ENCODE peak calls at places on chromosome 2, in six cellular contexts. P is HepG2, B is HCT116, D is H1, K is K562, S is GM12878. F is an unnamed sample. For H3K4me1, the result is how much of the 10 kb centered on the place peaks cover.

GRCh38 chr2:88090446-88091283 is 23.0 kb downstream of the SMYD1 start:
- DNase-seq in D (no peak), K (no peak), S (no peak), P (no peak), B (no peak), F (no peak)

GRCh38 chr2:88638743-88639142 is 11.5 kb upstream of the EIF2AK3 start:
- DNase-seq in S (no peak), K (no peak), D (no peak), P (no peak), B (no peak), F (no peak)

GRCh38 chr2:95552911-95553310 is 38.9 kb upstream of the TRIM43 start:
- DNase-seq in P (no peak), S (no peak), B (no peak), D (no peak), K (peak), F (no peak)

GRCh38 chr2:19187323-19188020 is 171.0 kb downstream of the OSR1 start:
- DNase-seq in B (peak), K (no peak), S (no peak), P (no peak), D (no peak), F (no peak)

GRCh38 chr2:180938419-180938818 is 42.0 kb upstream of the UBE2E3 start:
- DNase-seq in S (no peak), P (no peak), B (no peak), D (no peak), K (no peak), F (no peak)

GRCh38 chr2:64987001-64987962 is 1.9 kb upstream of the SLC1A4 start:
- DNase-seq in S (peak), K (peak), D (no peak), P (peak), B (no peak), F (no peak)

GRCh38 chr2:30628341-30628740 is 178.9 kb downstream of the CAPN13 start:
- DNase-seq in D (no peak), K (no peak), B (no peak), S (no peak), P (no peak), F (no peak)

GRCh38 chr2:21194828-21195227 is 71.1 kb downstream of the TDRD15 start:
- DNase-seq in S (no peak), P (no peak), B (no peak), D (no peak), K (no peak), F (no peak)

GRCh38 chr2:74944987-74945782 is 13.3 kb upstream of the POLE4 start:
- DNase-seq in B (no peak), P (no peak), S (peak), D (no peak), K (no peak), F (no peak)

GRCh38 chr2:193907561-193907960 is 1712.8 kb upstream of the TMEFF2 start:
- DNase-seq in P (no peak), S (no peak), K (no peak), D (no peak), B (no peak), F (no peak)

GRCh38 chr2:128595763-128596452 is 277.2 kb upstream of the HS6ST1 start:
- DNase-seq in B (no peak), S (no peak), K (no peak), D (no peak), P (no peak), F (no peak)

GRCh38 chr2:83224591-83224990 is 1234.5 kb downstream of the SUCLG1 start:
- DNase-seq in D (no peak), K (no peak), S (no peak), P (no peak), B (no peak), F (no peak)

GRCh38 chr2:8500124-8501054 is 181.5 kb upstream of the ID2 start:
- DNase-seq in S (no peak), D (no peak), K (no peak), B (no peak), P (peak), F (no peak)

GRCh38 chr2:170073288-170073687 is 104.7 kb upstream of the MYO3B start:
- DNase-seq in S (no peak), K (no peak), B (no peak), P (no peak), D (no peak), F (no peak)

GRCh38 chr2:238785528-238785860 is 62.4 kb upstream of the TWIST2 start:
- DNase-seq in S (no peak), D (no peak), B (no peak), P (no peak), K (no peak), F (no peak)

GRCh38 chr2:48531141-48531648 is 1.2 kb downstream of the STON1 start:
- DNase-seq in S (no peak), P (peak), K (no peak), D (no peak), B (no peak), F (peak)

GRCh38 chr2:172438064-172438421 is 10.7 kb downstream of the ITGA6 start:
- DNase-seq in D (no peak), B (no peak), P (no peak), K (no peak), S (no peak), F (no peak)

GRCh38 chr2:12059616-12060441 is 313.4 kb downstream of the LPIN1 start:
- DNase-seq in B (no peak), P (no peak), S (no peak), D (no peak), K (peak), F (no peak)

GRCh38 chr2:19078709-19079108 is 279.7 kb downstream of the OSR1 start:
- DNase-seq in B (no peak), K (no peak), D (no peak), P (no peak), S (no peak), F (no peak)

GRCh38 chr2:239078128-239078924 is 230.4 kb downstream of the TWIST2 start:
- DNase-seq in D (no peak), B (no peak), S (no peak), P (no peak), K (no peak), F (no peak)

GRCh38 chr2:141021109-141021508 is 1109.7 kb downstream of the LRP1B start:
- DNase-seq in S (no peak), K (no peak), B (no peak), P (no peak), D (no peak), F (no peak)

GRCh38 chr2:74250189-74250631 is 51.8 kb downstream of the MTHFD2 start:
- DNase-seq in S (peak), B (peak), K (peak), D (peak), P (peak), F (peak)

GRCh38 chr2:18690342-18690741 is 101.0 kb upstream of the NT5C1B start:
- DNase-seq in D (peak), K (no peak), S (no peak), B (peak), P (no peak), F (peak)

GRCh38 chr2:206647985-206648384 is 5.7 kb downstream of the FAM237A start:
- DNase-seq in K (no peak), P (no peak), D (no peak), B (no peak), S (no peak), F (no peak)

GRCh38 chr2:20576598-20577115 is 74.2 kb downstream of the HS1BP3 start:
- DNase-seq in D (no peak), S (peak), P (no peak), K (peak), B (no peak), F (no peak)

GRCh38 chr2:186572705-186573104 is 17.2 kb upstream of the ITGAV start:
- DNase-seq in S (no peak), B (no peak), K (no peak), P (no peak), D (no peak), F (no peak)

GRCh38 chr2:195322324-195322723 is 334.7 kb upstream of the SLC39A10 start:
- DNase-seq in K (peak), D (no peak), B (no peak), S (no peak), P (no peak), F (no peak)

GRCh38 chr2:164796999-164797398 is 44.6 kb downstream of the COBLL1 start:
- DNase-seq in P (no peak), S (no peak), K (no peak), D (no peak), B (no peak), F (no peak)

GRCh38 chr2:126264625-126265024 is 391.3 kb upstream of the GYPC start:
- DNase-seq in B (no peak), K (no peak), P (no peak), D (no peak), S (no peak), F (no peak)

GRCh38 chr2:121532347-121532766 is 1.7 kb downstream of the RNU4ATAC start:
- DNase-seq in P (peak), B (no peak), S (no peak), D (no peak), K (peak), F (no peak)

GRCh38 chr2:231199219-231199618 is 788 bp downstream of the ARMC9 start:
- DNase-seq in P (no peak), B (no peak), D (no peak), K (no peak), S (no peak), F (no peak)

GRCh38 chr2:71588497-71588896 is 135.1 kb downstream of the DYSF start:
- DNase-seq in B (no peak), D (no peak), P (no peak), S (no peak), K (no peak), F (no peak)

GRCh38 chr2:144290276-144290675 is 229.6 kb downstream of the ZEB2 start:
- DNase-seq in K (no peak), S (no peak), D (no peak), B (no peak), P (no peak), F (no peak)

GRCh38 chr2:157627594-157628281 is 926 bp downstream of the ACVR1C start:
- DNase-seq in S (no peak), P (no peak), K (no peak), B (no peak), D (no peak), F (no peak)

GRCh38 chr2:213119061-213119809 is 32.2 kb downstream of the IKZF2 start:
- DNase-seq in K (no peak), S (peak), D (no peak), P (no peak), B (no peak), F (no peak)

GRCh38 chr2:233997726-233998125 is 52.8 kb upstream of the SPP2 start:
- DNase-seq in B (no peak), P (no peak), D (peak), S (no peak), K (no peak), F (no peak)

GRCh38 chr2:149410701-149411484 is 80.5 kb downstream of the LYPD6 start:
- DNase-seq in B (no peak), D (no peak), P (no peak), S (no peak), K (no peak), F (no peak)

DNA sequence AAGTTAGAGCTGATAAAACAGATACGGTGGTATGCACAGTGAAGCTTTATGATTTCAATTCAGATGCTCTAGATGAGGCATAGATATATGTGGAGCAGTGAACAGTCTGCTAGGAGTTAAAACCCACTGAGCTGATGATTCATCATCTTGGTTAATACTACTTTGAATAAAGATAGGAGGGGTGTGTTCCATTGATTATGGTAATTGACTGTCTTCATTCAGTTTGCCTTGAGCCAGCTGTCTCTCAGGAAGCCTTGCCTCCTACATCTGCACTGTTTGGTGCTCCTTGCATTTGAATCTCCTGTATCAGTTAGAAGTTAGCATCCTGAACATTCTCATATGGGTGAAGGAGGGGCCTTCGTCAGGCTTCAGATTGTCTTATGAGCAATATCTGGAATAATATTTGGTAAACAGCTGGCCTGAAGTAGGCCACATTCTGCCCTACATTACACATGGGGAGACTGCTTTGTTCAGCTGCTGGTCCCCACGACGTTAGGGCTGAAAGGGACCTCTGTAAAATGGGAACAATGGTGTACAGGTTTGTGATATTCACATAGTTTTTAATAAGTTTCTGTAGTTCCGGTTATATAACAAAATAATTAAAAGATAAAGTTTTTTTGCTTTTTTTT is 13.3 kb downstream of the MAP4K4 start:
- DNase-seq in S (no peak), B (no peak), D (no peak), P (no peak), K (peak), F (no peak)
- H3K4me3 ChIP-seq in S (no peak), B (no peak), D (no peak), P (no peak), K (no peak), F (no peak)

GRCh38 chr2:36693825-36694224 is 2.7 kb upstream of the VIT start:
- DNase-seq in K (no peak), D (no peak), P (no peak), B (no peak), S (no peak), F (no peak)

GRCh38 chr2:36697424-36698066 is 1.0 kb downstream of the VIT start:
- DNase-seq in B (no peak), P (no peak), D (no peak), S (no peak), K (no peak), F (no peak)

GRCh38 chr2:36698978-36699377 is 2.5 kb downstream of the VIT start:
- DNase-seq in D (no peak), K (no peak), B (no peak), S (no peak), P (no peak), F (no peak)

GRCh38 chr2:36695746-36696415 is 626 bp upstream of the VIT start:
- DNase-seq in K (no peak), D (no peak), P (no peak), S (no peak), B (no peak), F (no peak)

DNA sequence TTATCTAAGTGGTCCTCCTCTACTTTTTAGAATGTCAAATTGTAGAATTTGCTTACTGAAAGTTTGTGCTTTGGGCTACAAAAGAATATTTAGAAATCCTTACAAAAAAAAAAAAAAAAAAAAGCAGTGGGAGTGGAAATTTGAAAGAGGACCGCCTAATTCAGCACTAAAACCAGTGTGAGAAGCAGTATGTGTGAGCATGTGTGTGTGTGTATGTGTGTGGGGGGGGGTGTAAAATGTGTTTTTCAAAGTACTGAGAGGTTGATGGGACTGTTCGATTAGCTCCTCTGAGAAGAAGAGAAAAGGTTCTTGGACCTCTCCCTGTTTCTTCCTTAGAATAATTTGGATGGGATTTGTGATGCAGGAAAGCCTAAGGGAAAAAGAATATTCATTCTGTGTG is at the start of gene VIT:
- DNase-seq in B (no peak), K (no peak), D (no peak), S (no peak), P (no peak), F (no peak)
- TF ChIP-seq ZNF274 in B (no peak), K (no peak), D (no peak), S (no peak), P (no peak), F (no peak)

DNA sequence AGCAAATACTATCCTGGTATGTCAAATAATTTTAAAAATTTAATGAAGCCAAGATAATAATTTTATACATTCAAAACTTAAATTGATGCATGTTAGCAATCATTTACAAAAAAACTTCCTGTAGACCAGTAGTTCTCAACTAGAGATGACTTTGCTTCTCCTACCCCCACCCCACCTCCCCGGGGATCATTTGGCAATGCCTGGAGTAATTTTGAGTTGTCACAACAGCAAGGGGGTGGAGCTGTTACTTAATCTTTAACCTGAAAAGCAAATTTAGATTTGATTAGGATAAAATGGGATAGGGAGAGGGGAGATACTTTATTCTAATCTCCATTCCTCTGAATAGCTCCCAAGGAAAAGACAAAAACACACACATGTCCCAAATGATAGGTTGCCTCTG is 4.2 kb downstream of the SLC40A1 start:
- DNase-seq in D (no peak), K (no peak), B (no peak), P (no peak), S (no peak), F (no peak)
- H3K4me1 ChIP-seq in D (under half), K (under half), B (under half), P (half or more), S (under half), F (under half)

GRCh38 chr2:224101820-224102630 is 62.9 kb upstream of the SERPINE2 start:
- DNase-seq in S (no peak), K (no peak), D (no peak), B (no peak), P (no peak), F (no peak)

GRCh38 chr2:224099846-224100643 is 61.0 kb upstream of the SERPINE2 start:
- DNase-seq in D (no peak), B (no peak), P (no peak), S (no peak), K (no peak), F (no peak)

GRCh38 chr2:224103603-224104002 is 64.5 kb upstream of the SERPINE2 start:
- DNase-seq in B (no peak), P (no peak), D (no peak), K (no peak), S (no peak), F (no peak)

GRCh38 chr2:224098473-224098872 is 59.4 kb upstream of the SERPINE2 start:
- DNase-seq in K (no peak), P (no peak), B (no peak), D (no peak), S (no peak), F (no peak)
- H3K4me3 ChIP-seq in K (no peak), P (no peak), B (no peak), D (no peak), S (no peak), F (no peak)

GRCh38 chr2:60821587-60822302 is 59.6 kb upstream of the REL start:
- DNase-seq in S (no peak), D (no peak), B (no peak), P (no peak), K (no peak), F (no peak)
- TF ChIP-seq ZNF274 in S (no peak), D (no peak), B (no peak), P (no peak), K (no peak), F (no peak)

F was measured in NT2/D1.